ENCODE peak calls at places on chromosomes 12 and 14, in ten cellular contexts. L is T-helper 9 cell, E is AG10803, P is B cell, A is skeletal muscle cell, D is A172, B is activated T-cell treated with anti-CD3 and anti-CD28 coated beads for 1 hour, I is NCI-H69, C is Caco-2, G is DMS153. Y is an unnamed sample.

GRCh38 chr12:121514184-121514742 is 66.6 kb downstream of the KDM2B start:
- DNase-seq in B (no peak), G (no peak), D (no peak), E (no peak), C (no peak), L (no peak), P (peak; percentile 73), I (no peak), A (no peak), Y (no peak)

GRCh38 chr12:105257321-105257728 is 21.4 kb upstream of the APPL2 start:
- DNase-seq in D (peak; percentile 96), E (peak; percentile 97), L (no peak), A (peak; percentile 75), C (no peak), I (no peak), G (no peak), B (no peak), P (no peak), Y (peak; percentile 96)

GRCh38 chr12:6201775-6202292 is 1.6 kb downstream of the CD9 start:
- DNase-seq in L (no peak), I (no peak), B (no peak), C (no peak), G (no peak), D (no peak), P (no peak), A (no peak), E (no peak), Y (no peak)

GRCh38 chr14:102760485-102761193 is 16.6 kb upstream of the TRAF3 start:
- DNase-seq in A (no peak), P (no peak), I (no peak), D (no peak), L (no peak), C (no peak), G (no peak), E (no peak), B (no peak), Y (no peak)

GRCh38 chr14:52106853-52107252 is 38.0 kb upstream of the NID2 start:
- DNase-seq in I (no peak), C (no peak), A (no peak), G (no peak), E (no peak), P (no peak), D (no peak), B (no peak), L (no peak), Y (no peak)

GRCh38 chr12:133203344-133204263 is 22.3 kb downstream of the ZNF268 start:
- DNase-seq in I (peak; percentile 8), C (no peak), E (peak; percentile 8), A (no peak), G (peak; percentile 27), B (no peak), L (no peak), D (no peak), P (no peak), Y (no peak)

GRCh38 chr12:32568241-32568640 is 110.9 kb upstream of the DNM1L start:
- DNase-seq in P (no peak), B (no peak), E (peak; percentile 95), L (no peak), I (peak; percentile 53), G (no peak), D (peak; percentile 51), A (peak; percentile 60), C (no peak), Y (peak; percentile 95)

GRCh38 chr14:103871596-103872480 is 24.5 kb upstream of the PPP1R13B start:
- DNase-seq in E (no peak), L (peak; percentile 67), A (no peak), I (no peak), C (no peak), P (peak; percentile 74), D (no peak), B (peak; percentile 75), G (no peak), Y (no peak)

GRCh38 chr14:62943202-62943601 is 102.1 kb downstream of the KCNH5 start:
- DNase-seq in G (no peak), B (no peak), L (no peak), E (no peak), C (no peak), I (no peak), D (peak; percentile 10), P (no peak), A (no peak), Y (peak; percentile 26)

GRCh38 chr14:91395998-91396660 is 21.5 kb downstream of the CCDC88C start:
- DNase-seq in A (no peak), D (no peak), P (no peak), B (no peak), E (no peak), L (no peak), C (no peak), G (peak; percentile 10), I (no peak), Y (no peak)

GRCh38 chr14:74018029-74018703 is 922 bp downstream of the ENTPD5 start:
- DNase-seq in C (no peak), B (no peak), G (no peak), L (no peak), A (peak; percentile 25), I (peak; percentile 69), D (peak; percentile 38), E (peak; percentile 59), P (no peak), Y (peak; percentile 87)

GRCh38 chr14:24437736-24438067 is 4.9 kb downstream of the SDR39U1 start:
- DNase-seq in L (no peak), I (no peak), G (no peak), P (no peak), A (no peak), E (no peak), B (no peak), D (no peak), C (no peak), Y (no peak)